ENCODE peak calls at places on chromosomes 16 and 17, in nine cellular contexts. Y is tibial artery; C is NCI-H69; W is body of pancreas; U is activated T-helper 1 cell treated with anti-CD3 and anti-CD28 coated beads, Interleukin-2, amount 50 U/mL, for 16 hours; T is chondrocyte; H is M059J; Z is T-helper 1 cell; K is C1 segment of cervical spinal cord. E is an unnamed sample.

GRCh38 chr17:15349119-15349518 is 7.7 kb upstream of the TEKT3 start:
- DNase-seq in H (no peak), W (no peak), K (no peak), Z (no peak), C (no peak), Y (no peak), T (no peak), U (no peak), E (no peak)

GRCh38 chr16:21222495-21223337 is 10.8 kb upstream of the ANKS4B start:
- DNase-seq in U (no peak), W (no peak), Z (no peak), Y (no peak), H (peak; percentile 36), C (no peak), T (no peak), K (no peak), E (no peak)

GRCh38 chr16:31082368-31083045 is 6.2 kb downstream of the PRSS53 start:
- DNase-seq in Z (no peak), T (no peak), W (no peak), U (no peak), C (peak; percentile 50), H (no peak), K (no peak), Y (no peak), E (no peak)

GRCh38 chr17:12821376-12821940 is 32.2 kb downstream of the ARHGAP44 start:
- DNase-seq in T (no peak), K (no peak), C (no peak), W (no peak), Y (no peak), Z (no peak), U (no peak), H (peak; percentile 7), E (no peak)

GRCh38 chr17:68592667-68593330 is 8.4 kb downstream of the FAM20A start:
- DNase-seq in H (no peak), U (no peak), T (no peak), Z (no peak), W (no peak), K (no peak), Y (no peak), C (peak; percentile 23), E (no peak)

GRCh38 chr17:15963670-15964110 is 18.8 kb downstream of the ADORA2B start:
- DNase-seq in Z (no peak), H (peak; percentile 95), C (no peak), W (no peak), Y (no peak), K (no peak), U (no peak), T (no peak), E (no peak)

GRCh38 chr17:1606352-1606985 is 22.2 kb downstream of the SLC43A2 start:
- DNase-seq in U (no peak), W (no peak), K (no peak), Y (no peak), H (no peak), Z (no peak), T (no peak), C (no peak), E (no peak)

GRCh38 chr16:3998793-3999478 is 117.3 kb downstream of the ADCY9 start:
- DNase-seq in W (no peak), Z (no peak), C (peak; percentile 35), T (no peak), Y (no peak), H (no peak), K (no peak), U (no peak), E (no peak)

GRCh38 chr17:78559749-78560368 is 17.3 kb downstream of the DNAH17 start:
- DNase-seq in H (no peak), T (no peak), Y (no peak), K (no peak), Z (no peak), W (peak; percentile 33), C (peak; percentile 34), U (no peak), E (no peak)

GRCh38 chr17:47604268-47604927 is 45.3 kb upstream of the KPNB1 start:
- DNase-seq in Z (no peak), U (no peak), W (no peak), C (peak; percentile 98), H (peak; percentile 10), T (no peak), K (no peak), Y (no peak), E (no peak)

GRCh38 chr16:56424791-56425438 is 430 bp downstream of the AMFR start:
- DNase-seq in K (no peak), T (no peak), Y (peak; percentile 76), Z (peak; percentile 21), W (peak; percentile 33), H (no peak), C (peak; percentile 52), U (peak; percentile 5), E (peak; percentile 74)

GRCh38 chr16:2426941-2427361 is 2.3 kb upstream of the CCNF start:
- DNase-seq in Z (no peak), H (peak; percentile 34), C (no peak), Y (no peak), T (peak; percentile 83), W (no peak), K (no peak), U (no peak), E (no peak)

GRCh38 chr16:85935957-85936760 is 37.2 kb downstream of the IRF8 start:
- DNase-seq in T (no peak), H (peak; percentile 42), W (no peak), Z (peak; percentile 47), C (no peak), K (peak; percentile 7), Y (no peak), U (peak; percentile 36), E (no peak)

GRCh38 chr17:4152471-4152870 is 9.5 kb downstream of the CYB5D2 start:
- DNase-seq in Y (no peak), T (no peak), H (peak; percentile 74), K (no peak), U (no peak), W (no peak), C (no peak), Z (no peak), E (no peak)

GRCh38 chr17:8041249-8041928 is 2.5 kb downstream of the ALOX15B start:
- DNase-seq in K (peak; percentile 23), H (peak; percentile 59), W (no peak), T (no peak), Z (no peak), Y (peak; percentile 61), U (no peak), C (peak; percentile 52), E (peak; percentile 68)

GRCh38 chr16:27458196-27458728 is 56.3 kb downstream of the IL21R start:
- DNase-seq in Z (no peak), C (no peak), Y (no peak), U (no peak), T (no peak), H (no peak), W (no peak), K (no peak), E (no peak)

GRCh38 chr16:84465154-84465553 is 39.3 kb downstream of the MEAK7 start:
- DNase-seq in W (peak; percentile 5), C (no peak), Z (no peak), T (peak; percentile 38), K (no peak), H (no peak), Y (no peak), U (no peak), E (peak; percentile 34)

GRCh38 chr16:28879261-28879840 is 1.1 kb downstream of the ATP2A1 start:
- DNase-seq in U (no peak), H (no peak), W (no peak), C (no peak), T (no peak), Z (no peak), K (no peak), Y (no peak), E (no peak)

GRCh38 chr16:29943846-29944669 is 17.8 kb upstream of the TMEM219 start:
- DNase-seq in Z (no peak), W (peak; percentile 30), H (peak; percentile 99), Y (peak; percentile 59), T (no peak), K (no peak), U (no peak), C (peak; percentile 90), E (no peak)

GRCh38 chr17:56594528-56595418 is 1.3 kb downstream of the NOG start:
- DNase-seq in W (no peak), K (no peak), Z (no peak), T (no peak), Y (no peak), H (peak; percentile 47), C (peak; percentile 42), U (peak; percentile 20), E (no peak)

GRCh38 chr17:38732376-38733314 is 2.5 kb downstream of the CISD3 start:
- DNase-seq in H (no peak), Y (peak; percentile 79), T (no peak), K (no peak), W (peak; percentile 81), U (no peak), Z (no peak), C (no peak), E (no peak)

GRCh38 chr17:44071772-44072171 is 1.2 kb downstream of the G6PC3 start:
- DNase-seq in W (no peak), H (peak; percentile 39), T (no peak), C (peak; percentile 45), Y (no peak), U (no peak), K (no peak), Z (no peak), E (no peak)

GRCh38 chr17:61500287-61500686 is 48.1 kb downstream of the TBX4 start:
- DNase-seq in U (no peak), H (no peak), Z (no peak), W (no peak), T (no peak), Y (no peak), K (no peak), C (no peak), E (no peak)

GRCh38 chr17:4806770-4807533 is at the start of gene PLD2:
- DNase-seq in K (peak; percentile 55), C (peak; percentile 84), W (peak; percentile 85), Z (peak; percentile 86), U (peak; percentile 66), Y (peak; percentile 89), T (no peak), H (peak; percentile 77), E (peak; percentile 90)

GRCh38 chr17:82231562-82232321 is 2.9 kb downstream of the SLC16A3 start:
- DNase-seq in T (no peak), C (peak; percentile 81), Z (no peak), W (no peak), U (no peak), H (peak; percentile 62), K (peak; percentile 65), Y (peak; percentile 89), E (peak; percentile 85)

GRCh38 chr17:78787444-78787843 is 5.4 kb upstream of the CYTH1 start:
- DNase-seq in W (no peak), H (no peak), K (no peak), Y (no peak), C (no peak), T (no peak), Z (no peak), U (no peak), E (no peak)

GRCh38 chr16:83792391-83792790 is 15.4 kb upstream of the HSBP1 start:
- DNase-seq in C (no peak), U (no peak), Y (no peak), T (no peak), W (no peak), Z (no peak), H (peak; percentile 30), K (no peak), E (no peak)

GRCh38 chr17:38341035-38341721 is 2.6 kb downstream of the GPR179 start:
- DNase-seq in W (peak; percentile 62), C (peak; percentile 93), H (peak; percentile 32), Y (no peak), U (no peak), K (peak; percentile 68), Z (no peak), T (no peak), E (no peak)

GRCh38 chr16:74871608-74872007 is 97.0 kb upstream of the FA2H start:
- DNase-seq in Y (no peak), T (no peak), Z (no peak), U (no peak), K (no peak), W (no peak), C (no peak), H (no peak), E (no peak)

GRCh38 chr16:79037429-79038373 is 562.8 kb downstream of the MAF start:
- DNase-seq in U (no peak), Y (no peak), K (no peak), H (no peak), T (no peak), C (peak; percentile 41), Z (no peak), W (no peak), E (no peak)

GRCh38 chr16:88330971-88331890 is 51.5 kb upstream of the ZNF469 start:
- DNase-seq in Z (no peak), T (no peak), Y (no peak), H (no peak), K (no peak), W (no peak), C (no peak), U (no peak), E (no peak)